ENCODE peak calls at places on chromosomes 2 and 18, in eight cellular contexts. One of them, this sample, is unnamed.

GRCh38 chr2:84939426-84940087 is 31.4 kb upstream of the KCMF1 start:
- DNase-seq in Calu3: peak; percentile 54
- DNase-seq in body of pancreas: peak; percentile 71
- DNase-seq in NB4: peak; percentile 89
- DNase-seq in cardiac fibroblast: no peak
- DNase-seq in tibial artery: no peak
- DNase-seq in A549: peak; percentile 49
- DNase-seq in foreskin keratinocyte: no peak
- DNase-seq in this sample: no peak

GRCh38 chr2:181628590-181629585 is 28.0 kb downstream of the CERKL start:
- DNase-seq in tibial artery: no peak
- DNase-seq in NB4: no peak
- DNase-seq in cardiac fibroblast: no peak
- DNase-seq in A549: no peak
- DNase-seq in Calu3: no peak
- DNase-seq in body of pancreas: no peak
- DNase-seq in foreskin keratinocyte: no peak
- DNase-seq in this sample: no peak

GRCh38 chr2:120488531-120488930 is 142.6 kb downstream of the INHBB start:
- DNase-seq in NB4: no peak
- DNase-seq in A549: no peak
- DNase-seq in foreskin keratinocyte: no peak
- DNase-seq in body of pancreas: peak; percentile 7
- DNase-seq in Calu3: no peak
- DNase-seq in tibial artery: no peak
- DNase-seq in cardiac fibroblast: no peak
- DNase-seq in this sample: no peak

GRCh38 chr2:72980535-72981217 is 63.4 kb downstream of the EMX1 start:
- DNase-seq in body of pancreas: no peak
- DNase-seq in NB4: no peak
- DNase-seq in A549: no peak
- DNase-seq in foreskin keratinocyte: peak; percentile 71
- DNase-seq in Calu3: no peak
- DNase-seq in tibial artery: no peak
- DNase-seq in cardiac fibroblast: peak; percentile 6
- DNase-seq in this sample: no peak

GRCh38 chr2:218010838-218011616 is 8.2 kb upstream of the TNS1 start:
- DNase-seq in body of pancreas: no peak
- DNase-seq in cardiac fibroblast: peak; percentile 47
- DNase-seq in foreskin keratinocyte: no peak
- DNase-seq in Calu3: no peak
- DNase-seq in A549: no peak
- DNase-seq in tibial artery: no peak
- DNase-seq in NB4: peak; percentile 55
- DNase-seq in this sample: no peak

GRCh38 chr2:218311908-218312756 is 19.8 kb upstream of the TMBIM1 start:
- DNase-seq in A549: peak; percentile 63
- DNase-seq in NB4: no peak
- DNase-seq in body of pancreas: no peak
- DNase-seq in cardiac fibroblast: no peak
- DNase-seq in tibial artery: no peak
- DNase-seq in foreskin keratinocyte: no peak
- DNase-seq in Calu3: peak; percentile 66
- DNase-seq in this sample: no peak

GRCh38 chr18:29840101-29840500 is 1202.4 kb downstream of the DSC3 start:
- DNase-seq in Calu3: peak; percentile 26
- DNase-seq in tibial artery: no peak
- DNase-seq in foreskin keratinocyte: peak; percentile 81
- DNase-seq in A549: peak; percentile 5
- DNase-seq in cardiac fibroblast: peak; percentile 44
- DNase-seq in body of pancreas: no peak
- DNase-seq in NB4: no peak
- DNase-seq in this sample: no peak

GRCh38 chr18:70333757-70334156 is 44.9 kb downstream of the SOCS6 start:
- DNase-seq in tibial artery: no peak
- DNase-seq in cardiac fibroblast: peak; percentile 85
- DNase-seq in Calu3: no peak
- DNase-seq in NB4: no peak
- DNase-seq in A549: peak; percentile 90
- DNase-seq in foreskin keratinocyte: peak; percentile 95
- DNase-seq in body of pancreas: no peak
- DNase-seq in this sample: no peak

GRCh38 chr2:206477296-206477695 is 34.0 kb downstream of the ADAM23 start:
- DNase-seq in A549: no peak
- DNase-seq in foreskin keratinocyte: peak; percentile 94
- DNase-seq in body of pancreas: no peak
- DNase-seq in Calu3: no peak
- DNase-seq in tibial artery: no peak
- DNase-seq in cardiac fibroblast: peak; percentile 21
- DNase-seq in NB4: no peak
- DNase-seq in this sample: no peak

GRCh38 chr2:224687156-224687555 is 29.0 kb downstream of the CCDC195 start:
- DNase-seq in body of pancreas: no peak
- DNase-seq in A549: no peak
- DNase-seq in Calu3: no peak
- DNase-seq in NB4: no peak
- DNase-seq in tibial artery: no peak
- DNase-seq in cardiac fibroblast: no peak
- DNase-seq in foreskin keratinocyte: no peak
- DNase-seq in this sample: no peak

GRCh38 chr2:72136933-72137497 is 10.6 kb downstream of the CYP26B1 start:
- DNase-seq in Calu3: no peak
- DNase-seq in cardiac fibroblast: no peak
- DNase-seq in A549: no peak
- DNase-seq in body of pancreas: no peak
- DNase-seq in foreskin keratinocyte: no peak
- DNase-seq in NB4: no peak
- DNase-seq in tibial artery: peak; percentile 15
- DNase-seq in this sample: no peak

GRCh38 chr18:77366725-77367641 is 117.3 kb downstream of the GALR1 start:
- DNase-seq in cardiac fibroblast: peak; percentile 33
- DNase-seq in body of pancreas: peak; percentile 77
- DNase-seq in tibial artery: no peak
- DNase-seq in Calu3: no peak
- DNase-seq in A549: peak; percentile 56
- DNase-seq in NB4: peak; percentile 36
- DNase-seq in foreskin keratinocyte: no peak
- DNase-seq in this sample: peak; percentile 8

GRCh38 chr2:22855761-22856184 is 529.2 kb upstream of the KLHL29 start:
- DNase-seq in A549: no peak
- DNase-seq in tibial artery: no peak
- DNase-seq in NB4: no peak
- DNase-seq in body of pancreas: no peak
- DNase-seq in cardiac fibroblast: no peak
- DNase-seq in foreskin keratinocyte: no peak
- DNase-seq in Calu3: no peak
- DNase-seq in this sample: no peak

GRCh38 chr18:54742654-54743053 is 85.6 kb upstream of the RAB27B start:
- DNase-seq in A549: peak; percentile 29
- DNase-seq in foreskin keratinocyte: peak; percentile 15
- DNase-seq in NB4: no peak
- DNase-seq in body of pancreas: peak; percentile 62
- DNase-seq in Calu3: no peak
- DNase-seq in cardiac fibroblast: peak; percentile 99
- DNase-seq in tibial artery: peak; percentile 62
- DNase-seq in this sample: no peak

GRCh38 chr2:47297767-47298401 is 105.1 kb upstream of the MSH2 start:
- DNase-seq in foreskin keratinocyte: no peak
- DNase-seq in cardiac fibroblast: no peak
- DNase-seq in NB4: no peak
- DNase-seq in A549: no peak
- DNase-seq in body of pancreas: no peak
- DNase-seq in tibial artery: no peak
- DNase-seq in Calu3: no peak
- DNase-seq in this sample: no peak

GRCh38 chr2:178344121-178344520 is 106.9 kb downstream of the PRKRA start:
- DNase-seq in NB4: no peak
- DNase-seq in cardiac fibroblast: no peak
- DNase-seq in foreskin keratinocyte: no peak
- DNase-seq in body of pancreas: no peak
- DNase-seq in Calu3: no peak
- DNase-seq in tibial artery: no peak
- DNase-seq in A549: no peak
- DNase-seq in this sample: no peak

GRCh38 chr2:18749912-18750526 is 160.7 kb upstream of the NT5C1B start:
- DNase-seq in Calu3: peak; percentile 68
- DNase-seq in NB4: peak; percentile 58
- DNase-seq in foreskin keratinocyte: peak; percentile 23
- DNase-seq in cardiac fibroblast: peak; percentile 82
- DNase-seq in tibial artery: peak; percentile 62
- DNase-seq in body of pancreas: peak; percentile 58
- DNase-seq in A549: peak; percentile 68
- DNase-seq in this sample: peak; percentile 65

GRCh38 chr2:31277621-31278020 is 43.7 kb downstream of the EHD3 start:
- DNase-seq in tibial artery: no peak
- DNase-seq in cardiac fibroblast: no peak
- DNase-seq in NB4: no peak
- DNase-seq in A549: no peak
- DNase-seq in Calu3: no peak
- DNase-seq in body of pancreas: no peak
- DNase-seq in foreskin keratinocyte: no peak
- DNase-seq in this sample: no peak

GRCh38 chr2:222315443-222316121 is 16.8 kb upstream of the PAX3 start:
- DNase-seq in foreskin keratinocyte: no peak
- DNase-seq in Calu3: peak; percentile 34
- DNase-seq in tibial artery: no peak
- DNase-seq in body of pancreas: no peak
- DNase-seq in NB4: peak; percentile 52
- DNase-seq in cardiac fibroblast: no peak
- DNase-seq in A549: no peak
- DNase-seq in this sample: no peak
- TF ChIP-seq CTCF in foreskin keratinocyte: peak; percentile 34
- TF ChIP-seq CTCF in Calu3: no peak
- TF ChIP-seq CTCF in tibial artery: no peak
- TF ChIP-seq CTCF in body of pancreas: no peak
- TF ChIP-seq CTCF in NB4: peak; percentile 35
- TF ChIP-seq CTCF in cardiac fibroblast: peak; percentile 6
- TF ChIP-seq CTCF in A549: peak; percentile 12
- TF ChIP-seq CTCF in this sample: peak; percentile 30

GRCh38 chr18:66548747-66549146 is 55.1 kb downstream of the CDH19 start:
- DNase-seq in tibial artery: no peak
- DNase-seq in body of pancreas: no peak
- DNase-seq in foreskin keratinocyte: no peak
- DNase-seq in A549: no peak
- DNase-seq in cardiac fibroblast: peak; percentile 2
- DNase-seq in Calu3: no peak
- DNase-seq in NB4: no peak
- DNase-seq in this sample: no peak
- TF ChIP-seq CTCF in tibial artery: no peak
- TF ChIP-seq CTCF in body of pancreas: no peak
- TF ChIP-seq CTCF in foreskin keratinocyte: no peak
- TF ChIP-seq CTCF in A549: no peak
- TF ChIP-seq CTCF in cardiac fibroblast: peak; percentile 24
- TF ChIP-seq CTCF in Calu3: no peak
- TF ChIP-seq CTCF in NB4: no peak
- TF ChIP-seq CTCF in this sample: peak; percentile 29

DNA sequence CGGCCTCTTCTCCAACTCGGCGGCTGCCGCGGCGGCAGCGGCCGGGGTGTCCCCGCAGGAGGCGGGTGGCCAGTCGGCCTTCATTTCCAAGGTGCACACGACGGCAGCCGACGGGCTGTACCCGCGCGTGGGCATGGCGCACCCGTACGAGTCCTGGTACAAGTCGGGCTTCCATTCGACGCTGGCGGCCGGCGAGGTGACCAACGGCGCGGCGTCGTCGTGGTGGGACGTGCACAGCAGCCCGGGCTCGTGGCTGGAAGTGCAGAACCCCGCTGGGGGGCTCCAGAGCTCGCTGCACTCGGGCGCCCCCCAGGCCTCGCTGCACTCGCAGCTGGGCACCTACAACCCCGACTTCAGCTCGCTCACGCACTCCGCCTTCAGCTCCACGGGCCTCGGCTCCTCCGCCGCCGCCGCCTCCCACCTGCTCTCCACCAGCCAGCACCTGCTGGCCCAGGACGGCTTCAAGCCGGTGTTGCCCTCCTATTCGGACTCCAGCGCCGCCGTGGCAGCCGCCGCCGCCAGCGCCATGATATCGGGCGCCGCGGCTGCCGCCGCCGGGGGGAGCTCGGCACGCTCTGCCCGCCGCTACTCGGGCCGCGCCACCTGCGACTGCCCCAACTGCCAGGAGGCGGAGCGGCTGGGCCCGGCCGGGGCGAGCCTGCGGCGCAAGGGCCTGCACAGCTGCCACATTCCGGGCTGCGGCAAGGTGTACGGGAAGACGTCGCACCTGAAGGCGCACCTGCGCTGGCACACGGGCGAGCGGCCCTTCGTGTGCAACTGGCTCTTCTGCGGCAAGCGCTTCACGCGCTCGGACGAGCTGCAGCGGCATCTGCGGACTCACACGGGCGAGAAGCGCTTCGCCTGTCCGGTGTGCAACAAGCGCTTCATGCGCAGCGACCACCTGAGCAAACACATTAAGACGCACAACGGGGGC is 1.9 kb downstream of the SP9 start:
- DNase-seq in NB4: peak; percentile 84
- DNase-seq in tibial artery: no peak
- DNase-seq in cardiac fibroblast: no peak
- DNase-seq in foreskin keratinocyte: no peak
- DNase-seq in Calu3: peak; percentile 55
- DNase-seq in body of pancreas: no peak
- DNase-seq in A549: peak; percentile 85
- DNase-seq in this sample: peak; percentile 51
- TF ChIP-seq CTCF in NB4: peak; percentile 23
- TF ChIP-seq CTCF in tibial artery: no peak
- TF ChIP-seq CTCF in cardiac fibroblast: no peak
- TF ChIP-seq CTCF in foreskin keratinocyte: peak; percentile 51
- TF ChIP-seq CTCF in Calu3: no peak
- TF ChIP-seq CTCF in body of pancreas: peak; percentile 26
- TF ChIP-seq CTCF in A549: peak; percentile 75
- TF ChIP-seq CTCF in this sample: peak; percentile 37

GRCh38 chr2:70301344-70302194 is at the start of gene FAM136A:
- DNase-seq in Calu3: peak; percentile 94
- DNase-seq in NB4: peak; percentile 92
- DNase-seq in cardiac fibroblast: peak; percentile 83
- DNase-seq in foreskin keratinocyte: peak; percentile 49
- DNase-seq in A549: peak; percentile 89
- DNase-seq in body of pancreas: peak; percentile 88
- DNase-seq in tibial artery: peak; percentile 74
- DNase-seq in this sample: peak; percentile 96

GRCh38 chr2:70304501-70304900 is 2.6 kb upstream of the FAM136A start:
- DNase-seq in A549: no peak
- DNase-seq in tibial artery: no peak
- DNase-seq in Calu3: no peak
- DNase-seq in cardiac fibroblast: no peak
- DNase-seq in NB4: no peak
- DNase-seq in foreskin keratinocyte: peak; percentile 43
- DNase-seq in body of pancreas: no peak
- DNase-seq in this sample: no peak

GRCh38 chr2:70303186-70303585 is 1.3 kb upstream of the FAM136A start:
- DNase-seq in NB4: no peak
- DNase-seq in body of pancreas: no peak
- DNase-seq in cardiac fibroblast: no peak
- DNase-seq in tibial artery: no peak
- DNase-seq in A549: no peak
- DNase-seq in Calu3: no peak
- DNase-seq in foreskin keratinocyte: no peak
- DNase-seq in this sample: no peak

GRCh38 chr2:70305531-70305930 is 3.7 kb upstream of the FAM136A start:
- DNase-seq in body of pancreas: no peak
- DNase-seq in A549: no peak
- DNase-seq in cardiac fibroblast: no peak
- DNase-seq in NB4: no peak
- DNase-seq in tibial artery: no peak
- DNase-seq in Calu3: no peak
- DNase-seq in foreskin keratinocyte: peak; percentile 60
- DNase-seq in this sample: no peak

GRCh38 chr2:70300771-70301343 is 1.0 kb downstream of the FAM136A start:
- DNase-seq in tibial artery: no peak
- DNase-seq in foreskin keratinocyte: peak; percentile 2
- DNase-seq in NB4: no peak
- DNase-seq in Calu3: no peak
- DNase-seq in body of pancreas: peak; percentile 25
- DNase-seq in cardiac fibroblast: no peak
- DNase-seq in A549: no peak
- DNase-seq in this sample: no peak
- TF ChIP-seq CTCF in tibial artery: no peak
- TF ChIP-seq CTCF in foreskin keratinocyte: no peak
- TF ChIP-seq CTCF in NB4: no peak
- TF ChIP-seq CTCF in Calu3: no peak
- TF ChIP-seq CTCF in body of pancreas: no peak
- TF ChIP-seq CTCF in cardiac fibroblast: peak; percentile 37
- TF ChIP-seq CTCF in A549: no peak
- TF ChIP-seq CTCF in this sample: no peak